ENCODE peak calls at places on chromosomes 6 and 20, in seven cellular contexts. One of them, this sample, is unnamed.

GRCh38 chr6:129748212-129748900 is 38.4 kb upstream of the ARHGAP18 start:
- DNase-seq in body of pancreas: no peak
- DNase-seq in psoas muscle: peak
- DNase-seq in astrocyte of the spinal cord: peak
- DNase-seq in tibial nerve: peak
- DNase-seq in IMR-90: peak
- DNase-seq in AG04450: no peak
- DNase-seq in this sample: peak

GRCh38 chr6:45843848-45844521 is 171.7 kb downstream of the CLIC5 start:
- DNase-seq in AG04450: no peak
- DNase-seq in astrocyte of the spinal cord: no peak
- DNase-seq in IMR-90: no peak
- DNase-seq in psoas muscle: no peak
- DNase-seq in tibial nerve: no peak
- DNase-seq in body of pancreas: no peak
- DNase-seq in this sample: no peak

GRCh38 chr20:7609250-7609649 is 331.0 kb downstream of the HAO1 start:
- DNase-seq in astrocyte of the spinal cord: no peak
- DNase-seq in AG04450: no peak
- DNase-seq in psoas muscle: no peak
- DNase-seq in body of pancreas: no peak
- DNase-seq in tibial nerve: no peak
- DNase-seq in IMR-90: no peak
- DNase-seq in this sample: no peak

GRCh38 chr6:169800668-169801395 is 49.4 kb downstream of the ERMARD start:
- DNase-seq in tibial nerve: no peak
- DNase-seq in body of pancreas: peak
- DNase-seq in psoas muscle: peak
- DNase-seq in IMR-90: peak
- DNase-seq in astrocyte of the spinal cord: peak
- DNase-seq in AG04450: peak
- DNase-seq in this sample: peak

GRCh38 chr20:61671559-61671958 is 394.1 kb downstream of the TAF4 start:
- DNase-seq in tibial nerve: no peak
- DNase-seq in psoas muscle: no peak
- DNase-seq in AG04450: no peak
- DNase-seq in IMR-90: no peak
- DNase-seq in body of pancreas: no peak
- DNase-seq in astrocyte of the spinal cord: no peak
- DNase-seq in this sample: no peak

GRCh38 chr6:81713205-81713604 is 39.3 kb downstream of the TENT5A start:
- DNase-seq in tibial nerve: no peak
- DNase-seq in body of pancreas: no peak
- DNase-seq in psoas muscle: no peak
- DNase-seq in astrocyte of the spinal cord: no peak
- DNase-seq in IMR-90: no peak
- DNase-seq in AG04450: no peak
- DNase-seq in this sample: no peak

GRCh38 chr20:48783533-48784272 is 44.1 kb downstream of the PREX1 start:
- DNase-seq in astrocyte of the spinal cord: peak
- DNase-seq in psoas muscle: no peak
- DNase-seq in body of pancreas: no peak
- DNase-seq in tibial nerve: no peak
- DNase-seq in AG04450: no peak
- DNase-seq in IMR-90: peak
- DNase-seq in this sample: no peak

GRCh38 chr20:9407805-9408421 is 106.5 kb upstream of the LAMP5 start:
- DNase-seq in tibial nerve: peak
- DNase-seq in astrocyte of the spinal cord: peak
- DNase-seq in IMR-90: peak
- DNase-seq in body of pancreas: peak
- DNase-seq in AG04450: peak
- DNase-seq in psoas muscle: no peak
- DNase-seq in this sample: peak

GRCh38 chr20:11777861-11778570 is 139.7 kb upstream of the BTBD3 start:
- DNase-seq in body of pancreas: no peak
- DNase-seq in astrocyte of the spinal cord: peak
- DNase-seq in IMR-90: peak
- DNase-seq in tibial nerve: no peak
- DNase-seq in AG04450: no peak
- DNase-seq in psoas muscle: no peak
- DNase-seq in this sample: no peak

GRCh38 chr6:6820688-6821238 is 232.2 kb downstream of the LY86 start:
- DNase-seq in psoas muscle: no peak
- DNase-seq in AG04450: no peak
- DNase-seq in astrocyte of the spinal cord: no peak
- DNase-seq in IMR-90: no peak
- DNase-seq in tibial nerve: no peak
- DNase-seq in body of pancreas: peak
- DNase-seq in this sample: no peak

GRCh38 chr20:48284837-48285236 is 499.6 kb upstream of the SULF2 start:
- DNase-seq in tibial nerve: no peak
- DNase-seq in astrocyte of the spinal cord: no peak
- DNase-seq in psoas muscle: no peak
- DNase-seq in IMR-90: peak
- DNase-seq in body of pancreas: no peak
- DNase-seq in AG04450: peak
- DNase-seq in this sample: no peak

GRCh38 chr20:7232796-7233195 is 465.3 kb downstream of the BMP2 start:
- DNase-seq in AG04450: no peak
- DNase-seq in body of pancreas: no peak
- DNase-seq in IMR-90: no peak
- DNase-seq in tibial nerve: no peak
- DNase-seq in psoas muscle: no peak
- DNase-seq in astrocyte of the spinal cord: no peak
- DNase-seq in this sample: no peak

GRCh38 chr20:60011512-60012507 is 53.6 kb downstream of the CDH26 start:
- DNase-seq in AG04450: no peak
- DNase-seq in body of pancreas: no peak
- DNase-seq in IMR-90: no peak
- DNase-seq in tibial nerve: no peak
- DNase-seq in psoas muscle: no peak
- DNase-seq in astrocyte of the spinal cord: no peak
- DNase-seq in this sample: no peak

GRCh38 chr6:165877192-165877591 is 214.2 kb upstream of the PDE10A start:
- DNase-seq in body of pancreas: no peak
- DNase-seq in astrocyte of the spinal cord: no peak
- DNase-seq in AG04450: no peak
- DNase-seq in tibial nerve: no peak
- DNase-seq in IMR-90: no peak
- DNase-seq in psoas muscle: no peak
- DNase-seq in this sample: no peak

GRCh38 chr6:4114123-4114522 is 21.3 kb downstream of the ECI2 start:
- DNase-seq in tibial nerve: no peak
- DNase-seq in astrocyte of the spinal cord: no peak
- DNase-seq in AG04450: no peak
- DNase-seq in body of pancreas: no peak
- DNase-seq in psoas muscle: no peak
- DNase-seq in IMR-90: peak
- DNase-seq in this sample: no peak
- TF ChIP-seq CTCF in tibial nerve: no peak
- TF ChIP-seq CTCF in astrocyte of the spinal cord: no peak
- TF ChIP-seq CTCF in AG04450: no peak
- TF ChIP-seq CTCF in body of pancreas: no peak
- TF ChIP-seq CTCF in psoas muscle: no peak
- TF ChIP-seq CTCF in IMR-90: no peak
- TF ChIP-seq CTCF in this sample: no peak

GRCh38 chr20:50379049-50379990 is 130.9 kb upstream of the PTPN1 start:
- DNase-seq in tibial nerve: peak
- DNase-seq in AG04450: peak
- DNase-seq in IMR-90: peak
- DNase-seq in body of pancreas: peak
- DNase-seq in psoas muscle: peak
- DNase-seq in astrocyte of the spinal cord: no peak
- DNase-seq in this sample: peak

GRCh38 chr20:50380697-50381040 is 129.5 kb upstream of the PTPN1 start:
- DNase-seq in astrocyte of the spinal cord: peak
- DNase-seq in tibial nerve: no peak
- DNase-seq in AG04450: no peak
- DNase-seq in IMR-90: peak
- DNase-seq in psoas muscle: no peak
- DNase-seq in body of pancreas: peak
- DNase-seq in this sample: no peak

GRCh38 chr20:50378170-50379000 is 131.8 kb upstream of the PTPN1 start:
- DNase-seq in IMR-90: peak
- DNase-seq in tibial nerve: no peak
- DNase-seq in body of pancreas: no peak
- DNase-seq in psoas muscle: no peak
- DNase-seq in astrocyte of the spinal cord: no peak
- DNase-seq in AG04450: no peak
- DNase-seq in this sample: no peak

GRCh38 chr20:50381053-50381732 is 129.0 kb upstream of the PTPN1 start:
- DNase-seq in psoas muscle: no peak
- DNase-seq in body of pancreas: no peak
- DNase-seq in astrocyte of the spinal cord: no peak
- DNase-seq in tibial nerve: no peak
- DNase-seq in IMR-90: no peak
- DNase-seq in AG04450: no peak
- DNase-seq in this sample: no peak

GRCh38 chr20:50379991-50380696 is 130.0 kb upstream of the PTPN1 start:
- DNase-seq in AG04450: no peak
- DNase-seq in body of pancreas: no peak
- DNase-seq in psoas muscle: no peak
- DNase-seq in IMR-90: no peak
- DNase-seq in tibial nerve: no peak
- DNase-seq in astrocyte of the spinal cord: no peak
- DNase-seq in this sample: no peak
- H3K4me3 ChIP-seq in AG04450: no peak
- H3K4me3 ChIP-seq in body of pancreas: no peak
- H3K4me3 ChIP-seq in psoas muscle: no peak
- H3K4me3 ChIP-seq in IMR-90: no peak
- H3K4me3 ChIP-seq in tibial nerve: no peak
- H3K4me3 ChIP-seq in astrocyte of the spinal cord: no peak
- H3K4me3 ChIP-seq in this sample: no peak

GRCh38 chr20:38190936-38191371 is 25.9 kb upstream of the TGM2 start:
- DNase-seq in astrocyte of the spinal cord: no peak
- DNase-seq in psoas muscle: no peak
- DNase-seq in IMR-90: no peak
- DNase-seq in tibial nerve: no peak
- DNase-seq in AG04450: no peak
- DNase-seq in body of pancreas: no peak
- DNase-seq in this sample: no peak
- TF ChIP-seq CTCF in astrocyte of the spinal cord: no peak
- TF ChIP-seq CTCF in psoas muscle: no peak
- TF ChIP-seq CTCF in IMR-90: no peak
- TF ChIP-seq CTCF in tibial nerve: no peak
- TF ChIP-seq CTCF in AG04450: no peak
- TF ChIP-seq CTCF in body of pancreas: no peak
- TF ChIP-seq CTCF in this sample: no peak

GRCh38 chr20:32822189-32822588 is 2.4 kb downstream of the MAPRE1 start:
- DNase-seq in astrocyte of the spinal cord: no peak
- DNase-seq in IMR-90: no peak
- DNase-seq in body of pancreas: no peak
- DNase-seq in psoas muscle: no peak
- DNase-seq in AG04450: no peak
- DNase-seq in tibial nerve: no peak
- DNase-seq in this sample: no peak
- H3K4me3 ChIP-seq in astrocyte of the spinal cord: no peak
- H3K4me3 ChIP-seq in IMR-90: no peak
- H3K4me3 ChIP-seq in body of pancreas: no peak
- H3K4me3 ChIP-seq in psoas muscle: no peak
- H3K4me3 ChIP-seq in AG04450: no peak
- H3K4me3 ChIP-seq in tibial nerve: no peak
- H3K4me3 ChIP-seq in this sample: no peak

GRCh38 chr6:138197570-138197969 is 20.7 kb downstream of the PBOV1 start:
- DNase-seq in body of pancreas: no peak
- DNase-seq in AG04450: no peak
- DNase-seq in psoas muscle: no peak
- DNase-seq in tibial nerve: no peak
- DNase-seq in IMR-90: no peak
- DNase-seq in astrocyte of the spinal cord: no peak
- DNase-seq in this sample: no peak
- TF ChIP-seq CTCF in body of pancreas: no peak
- TF ChIP-seq CTCF in AG04450: no peak
- TF ChIP-seq CTCF in psoas muscle: no peak
- TF ChIP-seq CTCF in tibial nerve: no peak
- TF ChIP-seq CTCF in IMR-90: no peak
- TF ChIP-seq CTCF in astrocyte of the spinal cord: no peak
- TF ChIP-seq CTCF in this sample: no peak

DNA sequence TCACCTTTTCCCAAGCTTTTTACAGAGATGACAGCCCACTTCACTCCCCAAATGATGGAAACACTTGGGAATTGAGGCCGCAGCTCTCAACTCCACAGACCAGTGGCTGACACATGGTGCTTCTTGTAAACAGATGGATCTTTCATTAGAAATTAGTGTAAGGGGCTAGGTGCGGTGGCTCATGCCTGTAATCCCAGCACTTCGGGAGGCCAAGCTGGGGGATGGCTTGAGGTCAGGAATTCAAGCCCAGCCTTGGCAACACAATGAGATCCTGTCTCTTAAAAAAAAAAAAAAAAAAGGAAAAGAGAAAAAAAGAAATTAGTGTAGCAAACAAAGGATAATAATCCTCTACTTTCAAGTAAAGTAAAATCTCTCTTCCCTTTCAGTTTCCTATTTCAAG is 15.7 kb downstream of the GJA10 start:
- DNase-seq in IMR-90: no peak
- DNase-seq in AG04450: no peak
- DNase-seq in psoas muscle: no peak
- DNase-seq in body of pancreas: no peak
- DNase-seq in tibial nerve: no peak
- DNase-seq in astrocyte of the spinal cord: no peak
- DNase-seq in this sample: no peak
- H3K4me3 ChIP-seq in IMR-90: no peak
- H3K4me3 ChIP-seq in AG04450: no peak
- H3K4me3 ChIP-seq in psoas muscle: no peak
- H3K4me3 ChIP-seq in body of pancreas: no peak
- H3K4me3 ChIP-seq in tibial nerve: no peak
- H3K4me3 ChIP-seq in astrocyte of the spinal cord: no peak
- H3K4me3 ChIP-seq in this sample: no peak

DNA sequence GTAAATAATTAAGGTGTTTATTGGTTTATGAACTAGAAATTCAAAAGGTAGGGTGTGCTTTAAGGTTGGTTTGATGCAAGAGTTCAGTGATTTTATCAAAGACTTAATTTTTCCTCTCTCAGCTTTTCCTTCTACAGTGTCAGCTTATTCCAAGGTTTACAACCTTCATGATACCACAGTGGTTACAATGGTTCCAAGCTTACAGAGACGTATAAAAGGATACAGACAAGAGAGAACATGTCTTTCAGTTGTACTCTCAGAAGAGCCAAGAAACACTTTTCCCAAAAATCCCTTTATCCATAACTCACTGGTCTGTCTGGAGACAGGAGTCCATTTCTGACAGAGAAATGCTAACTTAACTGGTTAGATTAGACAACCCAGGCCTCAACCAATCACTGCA is 93.5 kb upstream of the LOC128125822 start:
- DNase-seq in psoas muscle: no peak
- DNase-seq in tibial nerve: no peak
- DNase-seq in body of pancreas: no peak
- DNase-seq in astrocyte of the spinal cord: no peak
- DNase-seq in AG04450: no peak
- DNase-seq in IMR-90: no peak
- DNase-seq in this sample: no peak
- TF ChIP-seq CTCF in psoas muscle: no peak
- TF ChIP-seq CTCF in tibial nerve: no peak
- TF ChIP-seq CTCF in body of pancreas: no peak
- TF ChIP-seq CTCF in astrocyte of the spinal cord: no peak
- TF ChIP-seq CTCF in AG04450: no peak
- TF ChIP-seq CTCF in IMR-90: no peak
- TF ChIP-seq CTCF in this sample: no peak

This sample was measured in AG09309.